ENCODE peak calls at places on chromosomes 11 and 22, in nine cellular contexts. K, T, C, A, X, P, J, I and Z are unnamed samples.

GRCh38 chr11:18312663-18313420 is 9.1 kb downstream of the HPS5 start:
- DNase-seq in K (peak; percentile 81), X (peak; percentile 51), J (peak; percentile 89), P (peak; percentile 50), C (no peak), T (no peak), A (peak; percentile 99), I (peak; percentile 41), Z (no peak)

GRCh38 chr11:2542406-2542805 is 97.6 kb downstream of the KCNQ1 start:
- DNase-seq in X (no peak), C (peak; percentile 36), T (no peak), P (no peak), I (no peak), J (no peak), A (no peak), K (no peak), Z (no peak)

GRCh38 chr11:44049832-44050231 is 2.1 kb downstream of the ACCSL start:
- DNase-seq in P (no peak), A (no peak), J (no peak), K (no peak), T (no peak), C (no peak), I (no peak), X (no peak), Z (no peak)

GRCh38 chr11:86769219-86769618 is 31.1 kb upstream of the PRSS23 start:
- DNase-seq in J (no peak), X (no peak), A (no peak), T (no peak), P (no peak), I (no peak), K (no peak), C (no peak), Z (no peak)

GRCh38 chr11:70415176-70415575 is 16.8 kb downstream of the CTTN start:
- DNase-seq in C (no peak), P (peak; percentile 50), K (peak; percentile 96), A (no peak), I (no peak), J (no peak), X (no peak), T (no peak), Z (peak; percentile 79)

GRCh38 chr22:46738961-46739870 is 1.2 kb upstream of the CERK start:
- DNase-seq in K (peak; percentile 66), I (peak; percentile 88), A (peak; percentile 55), C (no peak), J (peak; percentile 92), T (peak; percentile 30), X (no peak), P (peak; percentile 82), Z (no peak)

GRCh38 chr11:119684361-119685072 is 44.5 kb downstream of the NECTIN1 start:
- DNase-seq in X (no peak), K (peak; percentile 59), J (peak; percentile 90), I (peak; percentile 74), A (peak; percentile 83), T (no peak), P (peak; percentile 74), C (no peak), Z (no peak)

GRCh38 chr11:67667490-67668190 is 6.8 kb downstream of the ALDH3B2 start:
- DNase-seq in A (no peak), X (no peak), P (no peak), K (no peak), I (no peak), T (peak; percentile 75), C (no peak), J (no peak), Z (no peak)

GRCh38 chr11:20474176-20474950 is 86.8 kb downstream of the PRMT3 start:
- DNase-seq in K (no peak), X (no peak), A (no peak), P (no peak), I (no peak), T (no peak), C (no peak), J (peak; percentile 24), Z (no peak)

GRCh38 chr11:64762277-64762915 is 2.6 kb upstream of the PYGM start:
- DNase-seq in K (no peak), I (no peak), J (peak; percentile 62), A (no peak), C (peak; percentile 51), T (no peak), X (no peak), P (peak; percentile 63), Z (no peak)

GRCh38 chr22:35900483-35901168 is 128.0 kb downstream of the RBFOX2 start:
- DNase-seq in P (peak; percentile 32), K (peak; percentile 51), J (peak; percentile 89), I (no peak), T (no peak), A (peak; percentile 91), C (no peak), X (no peak), Z (no peak)